ENCODE peak calls at places on chromosomes 1 and 21, in eight cellular contexts. G, D, A, R, I, C, S and Y are unnamed samples. For H3K4me1, the result is how much of the 10 kb centered on the place peaks cover.

GRCh38 chr1:15349133-15349532 is 60.6 kb upstream of the EFHD2 start:
- DNase-seq in G (no peak), D (no peak), A (no peak), R (no peak), I (no peak), C (no peak), S (no peak), Y (no peak)

GRCh38 chr1:205851993-205852392 is 2.1 kb upstream of the PM20D1 start:
- DNase-seq in G (no peak), D (no peak), A (no peak), R (no peak), I (no peak), C (no peak), S (no peak), Y (no peak)

GRCh38 chr1:94621392-94621791 is 79.8 kb upstream of the F3 start:
- DNase-seq in G (peak), D (peak), A (no peak), R (no peak), I (no peak), C (no peak), S (no peak), Y (no peak)

GRCh38 chr1:172658871-172659453 is at the start of gene FASLG:
- DNase-seq in G (no peak), D (no peak), A (no peak), R (no peak), I (no peak), C (no peak), S (no peak), Y (no peak)

GRCh38 chr1:171424494-171424893 is 60.8 kb upstream of the PRRC2C start:
- DNase-seq in G (no peak), D (no peak), A (no peak), R (no peak), I (no peak), C (no peak), S (no peak), Y (no peak)

GRCh38 chr21:43983390-43983789 is 28.7 kb upstream of the TRAPPC10 start:
- DNase-seq in G (no peak), D (no peak), A (no peak), R (no peak), I (no peak), C (no peak), S (no peak), Y (no peak)

GRCh38 chr1:3027611-3028371 is 6.5 kb downstream of the ACTRT2 start:
- DNase-seq in G (no peak), D (no peak), A (no peak), R (no peak), I (no peak), C (no peak), S (no peak), Y (no peak)

GRCh38 chr1:200042119-200042436 is 14.6 kb downstream of the NR5A2 start:
- DNase-seq in G (no peak), D (no peak), A (no peak), R (no peak), I (no peak), C (no peak), S (no peak), Y (no peak)

GRCh38 chr1:222081859-222082258 is 340.0 kb upstream of the DUSP10 start:
- DNase-seq in G (no peak), D (no peak), A (no peak), R (no peak), I (no peak), C (no peak), S (no peak), Y (no peak)

GRCh38 chr1:201562659-201563405 is 23.9 kb downstream of the NAV1 start:
- DNase-seq in G (no peak), D (no peak), A (no peak), R (no peak), I (no peak), C (no peak), S (no peak), Y (no peak)

GRCh38 chr1:235913311-235913710 is 46.6 kb upstream of the LYST start:
- DNase-seq in G (no peak), D (no peak), A (no peak), R (no peak), I (no peak), C (no peak), S (no peak), Y (no peak)

GRCh38 chr1:39230261-39231190 is 26.0 kb downstream of the MACF1 start:
- DNase-seq in G (peak), D (peak), A (no peak), R (peak), I (no peak), C (no peak), S (no peak), Y (no peak)

GRCh38 chr1:11681071-11681771 is at the start of gene MAD2L2:
- DNase-seq in G (peak), D (peak), A (peak), R (peak), I (peak), C (peak), S (peak), Y (peak)

GRCh38 chr1:210087058-210087457 is 145.5 kb upstream of the SERTAD4 start:
- DNase-seq in G (no peak), D (no peak), A (no peak), R (no peak), I (no peak), C (no peak), S (no peak), Y (no peak)

GRCh38 chr1:234531181-234532132 is 52.5 kb upstream of the TARBP1 start:
- DNase-seq in G (no peak), D (peak), A (no peak), R (peak), I (peak), C (peak), S (peak), Y (peak)

GRCh38 chr21:46056450-46056903 is 41.4 kb upstream of the COL6A2 start:
- DNase-seq in G (peak), D (no peak), A (no peak), R (peak), I (peak), C (peak), S (peak), Y (peak)

GRCh38 chr1:94514095-94514727 is 27.3 kb downstream of the F3 start:
- DNase-seq in G (no peak), D (no peak), A (no peak), R (peak), I (no peak), C (no peak), S (no peak), Y (no peak)

GRCh38 chr1:83104558-83104957 is 894.4 kb downstream of the TTLL7 start:
- DNase-seq in G (no peak), D (no peak), A (no peak), R (no peak), I (no peak), C (no peak), S (no peak), Y (no peak)

GRCh38 chr1:237868814-237869600 is 21.7 kb downstream of the ZP4 start:
- DNase-seq in G (no peak), D (no peak), A (no peak), R (no peak), I (no peak), C (no peak), S (no peak), Y (no peak)

GRCh38 chr1:195047778-195048177 is 1560.5 kb downstream of the KCNT2 start:
- DNase-seq in G (no peak), D (no peak), A (no peak), R (no peak), I (no peak), C (no peak), S (no peak), Y (no peak)

GRCh38 chr1:60699304-60699703 is 383.1 kb upstream of the NFIA start:
- DNase-seq in G (no peak), D (no peak), A (no peak), R (no peak), I (no peak), C (no peak), S (no peak), Y (no peak)

GRCh38 chr1:52727956-52728656 is 1.9 kb downstream of the ZYG11B start:
- DNase-seq in G (no peak), D (no peak), A (no peak), R (no peak), I (no peak), C (no peak), S (no peak), Y (no peak)

GRCh38 chr1:28775121-28775942 is 36.6 kb upstream of the OPRD1 start:
- DNase-seq in G (peak), D (peak), A (peak), R (peak), I (peak), C (peak), S (peak), Y (peak)

GRCh38 chr1:245016700-245017099 is 138.1 kb upstream of the KIF26B start:
- DNase-seq in G (peak), D (peak), A (no peak), R (no peak), I (no peak), C (no peak), S (no peak), Y (no peak)

DNA sequence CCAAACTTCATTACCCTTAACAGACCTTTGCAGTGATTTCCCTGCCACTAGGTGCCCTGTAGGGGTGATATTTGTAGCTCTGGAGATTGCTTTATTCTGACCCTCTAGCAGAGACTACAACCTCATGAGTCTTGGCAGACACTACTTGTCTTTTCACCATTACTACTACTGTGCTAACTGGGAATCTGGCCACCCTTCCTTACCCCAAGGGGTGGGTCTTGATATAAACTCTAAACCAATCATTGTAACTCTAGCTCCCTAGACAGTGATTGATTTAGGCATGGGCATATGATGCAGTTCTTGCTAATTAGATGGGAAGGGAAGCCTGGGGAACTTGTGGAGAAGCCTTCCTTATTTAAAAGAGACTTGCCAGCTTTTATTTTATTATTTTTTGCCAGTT is 3.9 kb downstream of the KPNA6 start:
- DNase-seq in G (no peak), D (no peak), A (no peak), R (no peak), I (no peak), C (no peak), S (no peak), Y (no peak)
- H3K4me1 ChIP-seq in G (under half), D (under half), A (half or more), R (under half), I (under half), C (half or more), S (under half), Y (half or more)

GRCh38 chr1:153563991-153564390 is 1.7 kb downstream of the S100A2 start:
- DNase-seq in G (no peak), D (no peak), A (no peak), R (no peak), I (no peak), C (no peak), S (no peak), Y (no peak)

GRCh38 chr1:153565529-153566374 is at the start of gene S100A2:
- DNase-seq in G (peak), D (peak), A (no peak), R (no peak), I (no peak), C (peak), S (peak), Y (no peak)

GRCh38 chr1:153568367-153569099 is 2.9 kb upstream of the S100A2 start:
- DNase-seq in G (peak), D (peak), A (peak), R (peak), I (peak), C (peak), S (peak), Y (peak)

GRCh38 chr1:153567621-153568366 is 2.1 kb upstream of the S100A2 start:
- DNase-seq in G (no peak), D (no peak), A (no peak), R (no peak), I (no peak), C (no peak), S (no peak), Y (no peak)

DNA sequence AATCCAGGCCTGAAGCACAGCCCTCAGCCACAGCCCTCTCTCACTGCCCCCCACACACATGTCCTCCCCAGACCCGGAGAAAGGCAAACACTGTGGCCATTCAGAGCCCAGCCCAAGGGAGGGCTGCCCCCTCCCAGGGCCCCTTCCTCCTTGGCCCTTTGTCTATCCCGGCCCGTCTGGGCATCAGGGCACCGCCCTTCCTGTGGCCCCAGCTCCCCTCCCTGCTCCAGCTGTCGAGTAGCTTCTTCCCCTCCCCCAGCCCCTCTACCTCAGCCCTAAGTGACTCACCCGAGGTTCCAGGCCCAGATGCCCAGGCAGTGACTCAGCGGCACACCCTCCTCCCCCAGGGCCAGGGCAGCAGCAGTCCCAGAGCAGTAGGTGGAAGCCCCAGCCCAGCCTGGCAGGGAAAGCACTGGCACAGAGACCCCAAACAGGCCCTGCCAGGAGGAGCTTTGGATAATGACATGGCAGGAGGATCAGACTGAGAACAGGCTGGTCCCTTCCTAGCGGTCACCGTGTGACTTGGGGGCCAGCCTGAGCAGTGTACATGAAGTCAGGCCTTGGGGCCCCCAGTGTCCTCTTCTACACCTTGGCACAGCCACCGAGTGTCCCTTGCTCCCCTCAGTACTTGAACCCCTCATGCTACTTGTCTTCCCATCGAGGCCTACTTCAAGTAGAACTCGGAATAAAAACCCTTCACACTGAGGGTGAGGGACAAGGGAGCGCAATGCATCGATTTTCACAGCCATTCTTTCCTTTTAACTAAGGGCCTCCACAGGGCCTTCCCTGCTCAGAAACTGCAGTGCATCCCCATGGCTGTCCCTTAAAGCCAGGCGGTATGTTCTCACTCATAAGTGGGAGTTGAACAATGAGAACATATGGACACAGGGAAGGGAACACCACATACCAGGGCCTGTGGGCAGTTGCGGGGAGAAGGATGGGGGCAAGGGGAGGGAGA is 1.0 kb upstream of the S100A2 start:
- DNase-seq in G (peak), D (peak), A (peak), R (peak), I (peak), C (peak), S (peak), Y (peak)
- H3K4me1 ChIP-seq in G (under half), D (under half), A (under half), R (under half), I (under half), C (under half), S (under half), Y (under half)

GRCh38 chr1:91783423-91784162 is 102.4 kb downstream of the TGFBR3 start:
- DNase-seq in G (no peak), D (no peak), A (no peak), R (no peak), I (no peak), C (no peak), S (no peak), Y (no peak)

GRCh38 chr1:91781371-91781825 is 104.6 kb downstream of the TGFBR3 start:
- DNase-seq in G (no peak), D (no peak), A (no peak), R (no peak), I (no peak), C (no peak), S (no peak), Y (no peak)

GRCh38 chr1:91784616-91785015 is 101.3 kb downstream of the TGFBR3 start:
- DNase-seq in G (no peak), D (no peak), A (no peak), R (no peak), I (no peak), C (no peak), S (no peak), Y (no peak)

GRCh38 chr1:91781916-91782622 is 103.9 kb downstream of the TGFBR3 start:
- DNase-seq in G (no peak), D (no peak), A (no peak), R (no peak), I (no peak), C (no peak), S (no peak), Y (no peak)

GRCh38 chr1:91784191-91784590 is 101.8 kb downstream of the TGFBR3 start:
- DNase-seq in G (no peak), D (no peak), A (no peak), R (no peak), I (no peak), C (no peak), S (no peak), Y (no peak)
- H3K4me1 ChIP-seq in G (under half), D (under half), A (under half), R (under half), I (under half), C (half or more), S (under half), Y (half or more)

DNA sequence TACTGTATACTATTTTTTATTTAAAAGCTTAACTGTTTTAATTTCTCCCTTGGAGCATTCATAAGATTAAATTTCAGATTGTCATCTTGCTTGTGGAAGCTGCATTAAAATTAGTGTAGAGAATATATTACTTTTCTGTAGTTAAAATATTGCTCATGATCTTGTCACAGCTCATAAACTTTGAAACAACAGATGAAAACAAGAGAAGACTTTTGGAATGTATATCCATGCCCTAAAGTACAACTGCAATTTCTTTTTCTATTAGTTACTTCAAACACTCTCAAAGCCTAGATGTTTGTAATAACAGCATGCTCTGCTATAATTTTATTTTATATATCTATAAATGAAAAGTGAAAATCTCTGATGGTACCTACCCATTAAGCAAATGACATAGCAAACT is 155.9 kb downstream of the COL11A1 start:
- DNase-seq in G (no peak), D (no peak), A (no peak), R (no peak), I (no peak), C (no peak), S (no peak), Y (no peak)
- H3K4me1 ChIP-seq in G (under half), D (under half), A (under half), R (under half), I (under half), C (under half), S (under half), Y (under half)